ENCODE peak calls at places on chromosomes 13 and 19, in four cellular contexts. One of them, this sample, is unnamed.

GRCh38 chr19:50252111-50252886 is 48.9 kb downstream of the MYH14 start:
- DNase-seq in psoas muscle: no peak
- DNase-seq in H9: peak
- DNase-seq in stimulated activated CD4-positive, alpha-beta T cell treated with anti-CD3 and anti-CD28 coated beads, Interleukin-4, amount 100 ng/mL, for 24 hours: peak
- DNase-seq in this sample: peak

GRCh38 chr13:80340643-80341097 is 256 bp downstream of the SPRY2 start:
- DNase-seq in stimulated activated CD4-positive, alpha-beta T cell treated with anti-CD3 and anti-CD28 coated beads, Interleukin-4, amount 100 ng/mL, for 24 hours: no peak
- DNase-seq in H9: no peak
- DNase-seq in psoas muscle: no peak
- DNase-seq in this sample: no peak

GRCh38 chr13:113861433-113862030 is 2.3 kb downstream of the GAS6 start:
- DNase-seq in psoas muscle: peak
- DNase-seq in stimulated activated CD4-positive, alpha-beta T cell treated with anti-CD3 and anti-CD28 coated beads, Interleukin-4, amount 100 ng/mL, for 24 hours: no peak
- DNase-seq in H9: peak
- DNase-seq in this sample: no peak

GRCh38 chr13:111115841-111116500 is 861 bp downstream of the ARHGEF7 start:
- DNase-seq in stimulated activated CD4-positive, alpha-beta T cell treated with anti-CD3 and anti-CD28 coated beads, Interleukin-4, amount 100 ng/mL, for 24 hours: no peak
- DNase-seq in psoas muscle: peak
- DNase-seq in H9: no peak
- DNase-seq in this sample: peak

GRCh38 chr19:29299416-29300380 is 86.7 kb upstream of the UQCRFS1 start:
- DNase-seq in psoas muscle: no peak
- DNase-seq in stimulated activated CD4-positive, alpha-beta T cell treated with anti-CD3 and anti-CD28 coated beads, Interleukin-4, amount 100 ng/mL, for 24 hours: no peak
- DNase-seq in H9: no peak
- DNase-seq in this sample: no peak

GRCh38 chr19:33386361-33386858 is 12.9 kb downstream of the CEBPG start:
- DNase-seq in H9: no peak
- DNase-seq in psoas muscle: peak
- DNase-seq in stimulated activated CD4-positive, alpha-beta T cell treated with anti-CD3 and anti-CD28 coated beads, Interleukin-4, amount 100 ng/mL, for 24 hours: no peak
- DNase-seq in this sample: no peak

GRCh38 chr13:62094937-62095336 is 679.3 kb upstream of the PCDH20 start:
- DNase-seq in stimulated activated CD4-positive, alpha-beta T cell treated with anti-CD3 and anti-CD28 coated beads, Interleukin-4, amount 100 ng/mL, for 24 hours: no peak
- DNase-seq in H9: no peak
- DNase-seq in psoas muscle: no peak
- DNase-seq in this sample: no peak

GRCh38 chr19:43780706-43781525 is at the start of gene KCNN4:
- DNase-seq in stimulated activated CD4-positive, alpha-beta T cell treated with anti-CD3 and anti-CD28 coated beads, Interleukin-4, amount 100 ng/mL, for 24 hours: peak
- DNase-seq in psoas muscle: no peak
- DNase-seq in H9: no peak
- DNase-seq in this sample: no peak

GRCh38 chr13:19864339-19865309 is 1.2 kb upstream of the ZMYM5 start:
- DNase-seq in psoas muscle: peak
- DNase-seq in stimulated activated CD4-positive, alpha-beta T cell treated with anti-CD3 and anti-CD28 coated beads, Interleukin-4, amount 100 ng/mL, for 24 hours: peak
- DNase-seq in H9: peak
- DNase-seq in this sample: peak

GRCh38 chr19:20513179-20513934 is 52.2 kb downstream of the ZNF737 start:
- DNase-seq in psoas muscle: no peak
- DNase-seq in stimulated activated CD4-positive, alpha-beta T cell treated with anti-CD3 and anti-CD28 coated beads, Interleukin-4, amount 100 ng/mL, for 24 hours: no peak
- DNase-seq in H9: no peak
- DNase-seq in this sample: no peak

GRCh38 chr19:19274146-19274545 is 1.0 kb upstream of the TM6SF2 start:
- DNase-seq in stimulated activated CD4-positive, alpha-beta T cell treated with anti-CD3 and anti-CD28 coated beads, Interleukin-4, amount 100 ng/mL, for 24 hours: no peak
- DNase-seq in H9: no peak
- DNase-seq in psoas muscle: no peak
- DNase-seq in this sample: no peak

GRCh38 chr19:903266-903797 is 9.7 kb downstream of the R3HDM4 start:
- DNase-seq in H9: no peak
- DNase-seq in psoas muscle: peak
- DNase-seq in stimulated activated CD4-positive, alpha-beta T cell treated with anti-CD3 and anti-CD28 coated beads, Interleukin-4, amount 100 ng/mL, for 24 hours: no peak
- DNase-seq in this sample: peak

GRCh38 chr13:111262715-111263114 is 57.7 kb upstream of the TEX29 start:
- DNase-seq in H9: no peak
- DNase-seq in psoas muscle: peak
- DNase-seq in stimulated activated CD4-positive, alpha-beta T cell treated with anti-CD3 and anti-CD28 coated beads, Interleukin-4, amount 100 ng/mL, for 24 hours: no peak
- DNase-seq in this sample: no peak

GRCh38 chr13:64369121-64369520 is 2861.0 kb downstream of the PCDH9 start:
- DNase-seq in psoas muscle: no peak
- DNase-seq in H9: no peak
- DNase-seq in stimulated activated CD4-positive, alpha-beta T cell treated with anti-CD3 and anti-CD28 coated beads, Interleukin-4, amount 100 ng/mL, for 24 hours: no peak
- DNase-seq in this sample: no peak

GRCh38 chr13:50124536-50125305 is 109.5 kb downstream of the KCNRG start:
- DNase-seq in stimulated activated CD4-positive, alpha-beta T cell treated with anti-CD3 and anti-CD28 coated beads, Interleukin-4, amount 100 ng/mL, for 24 hours: peak
- DNase-seq in psoas muscle: peak
- DNase-seq in H9: peak
- DNase-seq in this sample: peak

GRCh38 chr19:35513975-35514809 is 743 bp upstream of the DMKN start:
- DNase-seq in H9: peak
- DNase-seq in stimulated activated CD4-positive, alpha-beta T cell treated with anti-CD3 and anti-CD28 coated beads, Interleukin-4, amount 100 ng/mL, for 24 hours: no peak
- DNase-seq in psoas muscle: no peak
- DNase-seq in this sample: peak

GRCh38 chr19:41426952-41427646 is at the start of gene B3GNT8:
- DNase-seq in stimulated activated CD4-positive, alpha-beta T cell treated with anti-CD3 and anti-CD28 coated beads, Interleukin-4, amount 100 ng/mL, for 24 hours: peak
- DNase-seq in psoas muscle: peak
- DNase-seq in H9: peak
- DNase-seq in this sample: peak

GRCh38 chr13:103222683-103223082 is 156.5 kb upstream of the SLC10A2 start:
- DNase-seq in stimulated activated CD4-positive, alpha-beta T cell treated with anti-CD3 and anti-CD28 coated beads, Interleukin-4, amount 100 ng/mL, for 24 hours: no peak
- DNase-seq in H9: no peak
- DNase-seq in psoas muscle: no peak
- DNase-seq in this sample: no peak

GRCh38 chr19:16637535-16637934 is 9.5 kb upstream of the MED26 start:
- DNase-seq in stimulated activated CD4-positive, alpha-beta T cell treated with anti-CD3 and anti-CD28 coated beads, Interleukin-4, amount 100 ng/mL, for 24 hours: no peak
- DNase-seq in psoas muscle: no peak
- DNase-seq in H9: no peak
- DNase-seq in this sample: no peak

GRCh38 chr19:30848626-30849322 is 476.6 kb downstream of the ZNF536 start:
- DNase-seq in stimulated activated CD4-positive, alpha-beta T cell treated with anti-CD3 and anti-CD28 coated beads, Interleukin-4, amount 100 ng/mL, for 24 hours: no peak
- DNase-seq in H9: no peak
- DNase-seq in psoas muscle: no peak
- DNase-seq in this sample: no peak

GRCh38 chr13:102651392-102651791 is 43.5 kb downstream of the METTL21C start:
- DNase-seq in psoas muscle: no peak
- DNase-seq in stimulated activated CD4-positive, alpha-beta T cell treated with anti-CD3 and anti-CD28 coated beads, Interleukin-4, amount 100 ng/mL, for 24 hours: no peak
- DNase-seq in H9: no peak
- DNase-seq in this sample: no peak

GRCh38 chr19:42076375-42076944 is 494 bp downstream of the ZNF574 start:
- DNase-seq in stimulated activated CD4-positive, alpha-beta T cell treated with anti-CD3 and anti-CD28 coated beads, Interleukin-4, amount 100 ng/mL, for 24 hours: peak
- DNase-seq in psoas muscle: peak
- DNase-seq in H9: no peak
- DNase-seq in this sample: no peak

GRCh38 chr19:15328312-15328711 is 4.0 kb downstream of the BRD4 start:
- DNase-seq in psoas muscle: no peak
- DNase-seq in H9: no peak
- DNase-seq in stimulated activated CD4-positive, alpha-beta T cell treated with anti-CD3 and anti-CD28 coated beads, Interleukin-4, amount 100 ng/mL, for 24 hours: no peak
- DNase-seq in this sample: no peak

GRCh38 chr19:48418317-48419064 is 25.0 kb downstream of the GRIN2D start:
- DNase-seq in stimulated activated CD4-positive, alpha-beta T cell treated with anti-CD3 and anti-CD28 coated beads, Interleukin-4, amount 100 ng/mL, for 24 hours: no peak
- DNase-seq in psoas muscle: no peak
- DNase-seq in H9: peak
- DNase-seq in this sample: no peak

GRCh38 chr13:94128430-94128829 is 351.1 kb downstream of the DCT start:
- DNase-seq in psoas muscle: peak
- DNase-seq in stimulated activated CD4-positive, alpha-beta T cell treated with anti-CD3 and anti-CD28 coated beads, Interleukin-4, amount 100 ng/mL, for 24 hours: no peak
- DNase-seq in H9: no peak
- DNase-seq in this sample: no peak

GRCh38 chr19:15551183-15552004 is 43.1 kb downstream of the CYP4F22 start:
- DNase-seq in psoas muscle: peak
- DNase-seq in H9: peak
- DNase-seq in stimulated activated CD4-positive, alpha-beta T cell treated with anti-CD3 and anti-CD28 coated beads, Interleukin-4, amount 100 ng/mL, for 24 hours: peak
- DNase-seq in this sample: no peak

GRCh38 chr19:18321729-18322091 is 1.2 kb downstream of the LSM4 start:
- DNase-seq in stimulated activated CD4-positive, alpha-beta T cell treated with anti-CD3 and anti-CD28 coated beads, Interleukin-4, amount 100 ng/mL, for 24 hours: peak
- DNase-seq in H9: no peak
- DNase-seq in psoas muscle: no peak
- DNase-seq in this sample: no peak

GRCh38 chr19:44753932-44754742 is 5.6 kb downstream of the BCL3 start:
- DNase-seq in psoas muscle: peak
- DNase-seq in H9: peak
- DNase-seq in stimulated activated CD4-positive, alpha-beta T cell treated with anti-CD3 and anti-CD28 coated beads, Interleukin-4, amount 100 ng/mL, for 24 hours: peak
- DNase-seq in this sample: peak

This sample was measured in iPS-NIHi11.